ENCODE peak calls at places on chromosomes 1 and 21, in five cellular contexts. One of them, this sample, is unnamed.
A peak's percentile ranks its signal among the peaks of the same experiment; 100 is the strongest.

GRCh38 chr1:76336951-76337371 is 262.4 kb downstream of the ST6GALNAC3 start:
- DNase-seq in SW 1271: no peak
- DNase-seq in activated T-cell treated with anti-CD3 and anti-CD28 coated beads for 1 hour: no peak
- DNase-seq in SJCRH30: peak; percentile 94
- DNase-seq in Ammon's horn: peak; percentile 79
- DNase-seq in this sample: no peak

GRCh38 chr21:29148535-29148934 is 18.1 kb downstream of the MAP3K7CL start:
- DNase-seq in SW 1271: no peak
- DNase-seq in activated T-cell treated with anti-CD3 and anti-CD28 coated beads for 1 hour: no peak
- DNase-seq in SJCRH30: no peak
- DNase-seq in Ammon's horn: no peak
- DNase-seq in this sample: no peak

GRCh38 chr1:59173721-59174120 is 123.2 kb upstream of the FGGY start:
- DNase-seq in SW 1271: no peak
- DNase-seq in activated T-cell treated with anti-CD3 and anti-CD28 coated beads for 1 hour: no peak
- DNase-seq in SJCRH30: no peak
- DNase-seq in Ammon's horn: no peak
- DNase-seq in this sample: no peak

GRCh38 chr1:116821763-116822162 is 67.5 kb downstream of the CD2 start:
- DNase-seq in SW 1271: no peak
- DNase-seq in activated T-cell treated with anti-CD3 and anti-CD28 coated beads for 1 hour: no peak
- DNase-seq in SJCRH30: no peak
- DNase-seq in Ammon's horn: no peak
- DNase-seq in this sample: no peak

GRCh38 chr1:231233735-231234417 is 7.1 kb upstream of the GNPAT start:
- DNase-seq in SW 1271: no peak
- DNase-seq in activated T-cell treated with anti-CD3 and anti-CD28 coated beads for 1 hour: no peak
- DNase-seq in SJCRH30: no peak
- DNase-seq in Ammon's horn: no peak
- DNase-seq in this sample: no peak

GRCh38 chr1:177873238-177873637 is 96.6 kb downstream of the SEC16B start:
- DNase-seq in SW 1271: no peak
- DNase-seq in activated T-cell treated with anti-CD3 and anti-CD28 coated beads for 1 hour: no peak
- DNase-seq in SJCRH30: peak; percentile 13
- DNase-seq in Ammon's horn: peak; percentile 58
- DNase-seq in this sample: no peak

GRCh38 chr1:210603123-210603522 is 274.4 kb downstream of the HHAT start:
- DNase-seq in SW 1271: no peak
- DNase-seq in activated T-cell treated with anti-CD3 and anti-CD28 coated beads for 1 hour: no peak
- DNase-seq in SJCRH30: no peak
- DNase-seq in Ammon's horn: no peak
- DNase-seq in this sample: no peak

GRCh38 chr1:41474490-41475271 is 9.8 kb downstream of the EDN2 start:
- DNase-seq in SW 1271: no peak
- DNase-seq in activated T-cell treated with anti-CD3 and anti-CD28 coated beads for 1 hour: no peak
- DNase-seq in SJCRH30: peak; percentile 91
- DNase-seq in Ammon's horn: peak; percentile 67
- DNase-seq in this sample: peak; percentile 77

GRCh38 chr1:53636621-53637171 is 102.3 kb downstream of the GLIS1 start:
- DNase-seq in SW 1271: no peak
- DNase-seq in activated T-cell treated with anti-CD3 and anti-CD28 coated beads for 1 hour: no peak
- DNase-seq in SJCRH30: peak; percentile 0
- DNase-seq in Ammon's horn: no peak
- DNase-seq in this sample: no peak

GRCh38 chr1:99986656-99987225 is 16.9 kb downstream of the SLC35A3 start:
- DNase-seq in SW 1271: no peak
- DNase-seq in activated T-cell treated with anti-CD3 and anti-CD28 coated beads for 1 hour: no peak
- DNase-seq in SJCRH30: no peak
- DNase-seq in Ammon's horn: no peak
- DNase-seq in this sample: no peak

GRCh38 chr1:236381565-236382158 is 12.4 kb upstream of the EDARADD start:
- DNase-seq in SW 1271: no peak
- DNase-seq in activated T-cell treated with anti-CD3 and anti-CD28 coated beads for 1 hour: no peak
- DNase-seq in SJCRH30: no peak
- DNase-seq in Ammon's horn: no peak
- DNase-seq in this sample: no peak

GRCh38 chr1:97832490-97832889 is 88.3 kb downstream of the DPYD start:
- DNase-seq in SW 1271: no peak
- DNase-seq in activated T-cell treated with anti-CD3 and anti-CD28 coated beads for 1 hour: no peak
- DNase-seq in SJCRH30: peak; percentile 66
- DNase-seq in Ammon's horn: no peak
- DNase-seq in this sample: no peak

GRCh38 chr21:35063428-35064172 is 14.5 kb upstream of the RUNX1 start:
- DNase-seq in SW 1271: no peak
- DNase-seq in activated T-cell treated with anti-CD3 and anti-CD28 coated beads for 1 hour: no peak
- DNase-seq in SJCRH30: no peak
- DNase-seq in Ammon's horn: no peak
- DNase-seq in this sample: no peak

GRCh38 chr21:15848632-15849031 is 118.8 kb downstream of the USP25 start:
- DNase-seq in SW 1271: no peak
- DNase-seq in activated T-cell treated with anti-CD3 and anti-CD28 coated beads for 1 hour: no peak
- DNase-seq in SJCRH30: no peak
- DNase-seq in Ammon's horn: no peak
- DNase-seq in this sample: no peak

GRCh38 chr1:92476071-92476607 is 10.6 kb downstream of the GFI1 start:
- DNase-seq in SW 1271: no peak
- DNase-seq in activated T-cell treated with anti-CD3 and anti-CD28 coated beads for 1 hour: peak; percentile 32
- DNase-seq in SJCRH30: no peak
- DNase-seq in Ammon's horn: no peak
- DNase-seq in this sample: no peak

GRCh38 chr1:191869790-191870312 is 288.4 kb upstream of the RGS18 start:
- DNase-seq in SW 1271: no peak
- DNase-seq in activated T-cell treated with anti-CD3 and anti-CD28 coated beads for 1 hour: no peak
- DNase-seq in SJCRH30: no peak
- DNase-seq in Ammon's horn: no peak
- DNase-seq in this sample: no peak

GRCh38 chr1:168942165-168942564 is 164.3 kb upstream of the ATP1B1 start:
- DNase-seq in SW 1271: no peak
- DNase-seq in activated T-cell treated with anti-CD3 and anti-CD28 coated beads for 1 hour: no peak
- DNase-seq in SJCRH30: no peak
- DNase-seq in Ammon's horn: no peak
- DNase-seq in this sample: no peak

GRCh38 chr1:205961970-205962820 is 18.9 kb upstream of the SLC26A9 start:
- DNase-seq in SW 1271: no peak
- DNase-seq in activated T-cell treated with anti-CD3 and anti-CD28 coated beads for 1 hour: no peak
- DNase-seq in SJCRH30: no peak
- DNase-seq in Ammon's horn: no peak
- DNase-seq in this sample: no peak

GRCh38 chr21:32705901-32706300 is 21.9 kb downstream of the SYNJ1 start:
- DNase-seq in SW 1271: no peak
- DNase-seq in activated T-cell treated with anti-CD3 and anti-CD28 coated beads for 1 hour: no peak
- DNase-seq in SJCRH30: no peak
- DNase-seq in Ammon's horn: no peak
- DNase-seq in this sample: no peak

GRCh38 chr1:63611231-63611630 is 18.0 kb downstream of the PGM1 start:
- DNase-seq in SW 1271: no peak
- DNase-seq in activated T-cell treated with anti-CD3 and anti-CD28 coated beads for 1 hour: no peak
- DNase-seq in SJCRH30: no peak
- DNase-seq in Ammon's horn: no peak
- DNase-seq in this sample: no peak

GRCh38 chr1:228007054-228007800 is 429 bp downstream of the WNT3A start:
- DNase-seq in SW 1271: no peak
- DNase-seq in activated T-cell treated with anti-CD3 and anti-CD28 coated beads for 1 hour: no peak
- DNase-seq in SJCRH30: no peak
- DNase-seq in Ammon's horn: no peak
- DNase-seq in this sample: no peak

GRCh38 chr1:218456449-218456848 is 111.3 kb downstream of the TGFB2 start:
- DNase-seq in SW 1271: no peak
- DNase-seq in activated T-cell treated with anti-CD3 and anti-CD28 coated beads for 1 hour: no peak
- DNase-seq in SJCRH30: no peak
- DNase-seq in Ammon's horn: no peak
- DNase-seq in this sample: no peak

GRCh38 chr1:228240411-228241240 is 32.8 kb downstream of the OBSCN start:
- DNase-seq in SW 1271: no peak
- DNase-seq in activated T-cell treated with anti-CD3 and anti-CD28 coated beads for 1 hour: no peak
- DNase-seq in SJCRH30: peak; percentile 50
- DNase-seq in Ammon's horn: no peak
- DNase-seq in this sample: no peak

GRCh38 chr1:161054232-161054631 is 8.5 kb upstream of the USF1 start:
- DNase-seq in SW 1271: no peak
- DNase-seq in activated T-cell treated with anti-CD3 and anti-CD28 coated beads for 1 hour: no peak
- DNase-seq in SJCRH30: no peak
- DNase-seq in Ammon's horn: no peak
- DNase-seq in this sample: no peak

GRCh38 chr1:44660176-44660575 is 14.1 kb downstream of the TMEM53 start:
- DNase-seq in SW 1271: no peak
- DNase-seq in activated T-cell treated with anti-CD3 and anti-CD28 coated beads for 1 hour: no peak
- DNase-seq in SJCRH30: peak; percentile 89
- DNase-seq in Ammon's horn: peak; percentile 95
- DNase-seq in this sample: no peak

GRCh38 chr1:1672181-1672965 is 13.6 kb upstream of the CDK11B start:
- DNase-seq in SW 1271: no peak
- DNase-seq in activated T-cell treated with anti-CD3 and anti-CD28 coated beads for 1 hour: no peak
- DNase-seq in SJCRH30: no peak
- DNase-seq in Ammon's horn: no peak
- DNase-seq in this sample: no peak

GRCh38 chr1:218931331-218931730 is 242.3 kb upstream of the LYPLAL1 start:
- DNase-seq in SW 1271: no peak
- DNase-seq in activated T-cell treated with anti-CD3 and anti-CD28 coated beads for 1 hour: no peak
- DNase-seq in SJCRH30: no peak
- DNase-seq in Ammon's horn: no peak
- DNase-seq in this sample: no peak

GRCh38 chr21:34800797-34801518 is 132.2 kb downstream of the CLIC6 start:
- DNase-seq in SW 1271: no peak
- DNase-seq in activated T-cell treated with anti-CD3 and anti-CD28 coated beads for 1 hour: no peak
- DNase-seq in SJCRH30: no peak
- DNase-seq in Ammon's horn: no peak
- DNase-seq in this sample: no peak

This sample was measured in cerebellar cortex.